ENCODE peak calls at places on chromosome 2, in eight cellular contexts. One of them, this sample, is unnamed.

GRCh38 chr2:69565431-69565839 is 78.1 kb downstream of the AAK1 start:
- DNase-seq in transverse colon: peak
- DNase-seq in K562: peak
- DNase-seq in GM12878: peak
- DNase-seq in HepG2: peak
- DNase-seq in sigmoid colon: peak
- DNase-seq in suprapubic skin: no peak
- DNase-seq in esophagus muscularis mucosa: no peak
- DNase-seq in this sample: peak

GRCh38 chr2:179410552-179411356 is 146.1 kb upstream of the SESTD1 start:
- DNase-seq in suprapubic skin: no peak
- DNase-seq in esophagus muscularis mucosa: no peak
- DNase-seq in transverse colon: peak
- DNase-seq in GM12878: no peak
- DNase-seq in HepG2: peak
- DNase-seq in sigmoid colon: peak
- DNase-seq in K562: peak
- DNase-seq in this sample: peak

GRCh38 chr2:74708883-74709282 is 54.8 kb downstream of the SEMA4F start:
- DNase-seq in suprapubic skin: no peak
- DNase-seq in transverse colon: no peak
- DNase-seq in esophagus muscularis mucosa: peak
- DNase-seq in GM12878: no peak
- DNase-seq in sigmoid colon: no peak
- DNase-seq in K562: no peak
- DNase-seq in HepG2: peak
- DNase-seq in this sample: no peak

GRCh38 chr2:157087373-157088005 is 170.0 kb upstream of the GALNT5 start:
- DNase-seq in sigmoid colon: no peak
- DNase-seq in HepG2: no peak
- DNase-seq in transverse colon: no peak
- DNase-seq in esophagus muscularis mucosa: no peak
- DNase-seq in GM12878: no peak
- DNase-seq in suprapubic skin: no peak
- DNase-seq in K562: no peak
- DNase-seq in this sample: no peak

GRCh38 chr2:234670052-234670451 is 173.2 kb upstream of the ARL4C start:
- DNase-seq in suprapubic skin: no peak
- DNase-seq in transverse colon: no peak
- DNase-seq in HepG2: no peak
- DNase-seq in GM12878: no peak
- DNase-seq in sigmoid colon: no peak
- DNase-seq in K562: no peak
- DNase-seq in esophagus muscularis mucosa: peak
- DNase-seq in this sample: no peak

GRCh38 chr2:111095426-111095825 is 25.3 kb upstream of the BCL2L11 start:
- DNase-seq in esophagus muscularis mucosa: no peak
- DNase-seq in HepG2: no peak
- DNase-seq in GM12878: no peak
- DNase-seq in transverse colon: no peak
- DNase-seq in sigmoid colon: no peak
- DNase-seq in K562: no peak
- DNase-seq in suprapubic skin: no peak
- DNase-seq in this sample: no peak

GRCh38 chr2:61948661-61949457 is 43.4 kb downstream of the COMMD1 start:
- DNase-seq in HepG2: no peak
- DNase-seq in transverse colon: no peak
- DNase-seq in K562: no peak
- DNase-seq in sigmoid colon: peak
- DNase-seq in suprapubic skin: no peak
- DNase-seq in GM12878: no peak
- DNase-seq in esophagus muscularis mucosa: no peak
- DNase-seq in this sample: no peak

GRCh38 chr2:186197955-186198354 is 288.1 kb upstream of the ZC3H15 start:
- DNase-seq in suprapubic skin: no peak
- DNase-seq in GM12878: no peak
- DNase-seq in HepG2: no peak
- DNase-seq in transverse colon: no peak
- DNase-seq in K562: no peak
- DNase-seq in sigmoid colon: no peak
- DNase-seq in esophagus muscularis mucosa: no peak
- DNase-seq in this sample: no peak

GRCh38 chr2:7309567-7309966 is 392.4 kb downstream of the RNF144A start:
- DNase-seq in esophagus muscularis mucosa: no peak
- DNase-seq in suprapubic skin: no peak
- DNase-seq in K562: no peak
- DNase-seq in HepG2: no peak
- DNase-seq in GM12878: no peak
- DNase-seq in sigmoid colon: no peak
- DNase-seq in transverse colon: no peak
- DNase-seq in this sample: no peak

GRCh38 chr2:136281281-136282117 is 163.6 kb upstream of the CXCR4 start:
- DNase-seq in suprapubic skin: no peak
- DNase-seq in sigmoid colon: no peak
- DNase-seq in K562: no peak
- DNase-seq in GM12878: peak
- DNase-seq in esophagus muscularis mucosa: peak
- DNase-seq in transverse colon: no peak
- DNase-seq in HepG2: no peak
- DNase-seq in this sample: no peak

GRCh38 chr2:14756981-14757657 is 124.6 kb downstream of the LRATD1 start:
- DNase-seq in sigmoid colon: no peak
- DNase-seq in suprapubic skin: no peak
- DNase-seq in esophagus muscularis mucosa: peak
- DNase-seq in K562: no peak
- DNase-seq in HepG2: no peak
- DNase-seq in transverse colon: no peak
- DNase-seq in GM12878: no peak
- DNase-seq in this sample: no peak

GRCh38 chr2:144511222-144511855 is 8.6 kb downstream of the ZEB2 start:
- DNase-seq in suprapubic skin: no peak
- DNase-seq in GM12878: no peak
- DNase-seq in K562: no peak
- DNase-seq in esophagus muscularis mucosa: no peak
- DNase-seq in transverse colon: no peak
- DNase-seq in HepG2: no peak
- DNase-seq in sigmoid colon: no peak
- DNase-seq in this sample: no peak

GRCh38 chr2:142140434-142140845 is 9.6 kb upstream of the LRP1B start:
- DNase-seq in GM12878: no peak
- DNase-seq in sigmoid colon: no peak
- DNase-seq in suprapubic skin: no peak
- DNase-seq in transverse colon: no peak
- DNase-seq in HepG2: peak
- DNase-seq in K562: no peak
- DNase-seq in esophagus muscularis mucosa: no peak
- DNase-seq in this sample: no peak

GRCh38 chr2:1498176-1498575 is 84.9 kb downstream of the TPO start:
- DNase-seq in HepG2: no peak
- DNase-seq in K562: no peak
- DNase-seq in esophagus muscularis mucosa: no peak
- DNase-seq in transverse colon: no peak
- DNase-seq in suprapubic skin: peak
- DNase-seq in GM12878: no peak
- DNase-seq in sigmoid colon: peak
- DNase-seq in this sample: no peak

GRCh38 chr2:72037322-72037721 is 110.3 kb downstream of the CYP26B1 start:
- DNase-seq in transverse colon: no peak
- DNase-seq in HepG2: no peak
- DNase-seq in K562: no peak
- DNase-seq in GM12878: no peak
- DNase-seq in esophagus muscularis mucosa: peak
- DNase-seq in suprapubic skin: no peak
- DNase-seq in sigmoid colon: no peak
- DNase-seq in this sample: no peak

GRCh38 chr2:64227603-64228125 is 83.4 kb upstream of the PELI1 start:
- DNase-seq in sigmoid colon: no peak
- DNase-seq in transverse colon: no peak
- DNase-seq in esophagus muscularis mucosa: no peak
- DNase-seq in suprapubic skin: no peak
- DNase-seq in K562: no peak
- DNase-seq in HepG2: no peak
- DNase-seq in GM12878: no peak
- DNase-seq in this sample: no peak

GRCh38 chr2:174914894-174915760 is 90.1 kb downstream of the CHN1 start:
- DNase-seq in transverse colon: no peak
- DNase-seq in GM12878: no peak
- DNase-seq in K562: no peak
- DNase-seq in HepG2: no peak
- DNase-seq in esophagus muscularis mucosa: no peak
- DNase-seq in sigmoid colon: no peak
- DNase-seq in suprapubic skin: no peak
- DNase-seq in this sample: peak

GRCh38 chr2:216934151-216934550 is 74.3 kb upstream of the TNP1 start:
- DNase-seq in GM12878: no peak
- DNase-seq in suprapubic skin: no peak
- DNase-seq in esophagus muscularis mucosa: no peak
- DNase-seq in HepG2: no peak
- DNase-seq in sigmoid colon: no peak
- DNase-seq in transverse colon: no peak
- DNase-seq in K562: no peak
- DNase-seq in this sample: no peak

DNA sequence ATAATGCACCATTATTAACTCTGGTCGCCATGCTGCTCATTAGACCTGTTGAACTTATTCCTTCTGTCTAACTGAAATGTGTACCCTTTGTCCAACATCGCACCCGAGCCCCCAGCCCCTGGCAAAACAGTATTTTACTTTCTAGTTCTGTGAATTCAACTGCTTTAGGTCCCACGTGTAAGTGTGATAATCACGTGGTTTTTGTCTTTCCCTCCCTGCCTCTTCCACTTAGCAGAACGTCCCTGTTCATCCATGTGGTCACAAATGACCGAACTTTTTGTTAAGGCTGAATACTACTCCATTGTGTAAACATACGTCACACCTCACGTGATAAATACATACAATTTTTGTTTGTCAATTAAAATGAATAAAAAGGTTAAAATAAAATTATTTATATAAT is 826.9 kb downstream of the DCDC2C start:
- DNase-seq in K562: no peak
- DNase-seq in sigmoid colon: no peak
- DNase-seq in HepG2: no peak
- DNase-seq in GM12878: no peak
- DNase-seq in suprapubic skin: no peak
- DNase-seq in esophagus muscularis mucosa: peak
- DNase-seq in transverse colon: no peak
- DNase-seq in this sample: no peak
- TF ChIP-seq EP300 in K562: no peak
- TF ChIP-seq EP300 in sigmoid colon: no peak
- TF ChIP-seq EP300 in HepG2: no peak
- TF ChIP-seq EP300 in GM12878: no peak
- TF ChIP-seq EP300 in suprapubic skin: no peak
- TF ChIP-seq EP300 in esophagus muscularis mucosa: no peak
- TF ChIP-seq EP300 in transverse colon: no peak
- TF ChIP-seq EP300 in this sample: no peak

DNA sequence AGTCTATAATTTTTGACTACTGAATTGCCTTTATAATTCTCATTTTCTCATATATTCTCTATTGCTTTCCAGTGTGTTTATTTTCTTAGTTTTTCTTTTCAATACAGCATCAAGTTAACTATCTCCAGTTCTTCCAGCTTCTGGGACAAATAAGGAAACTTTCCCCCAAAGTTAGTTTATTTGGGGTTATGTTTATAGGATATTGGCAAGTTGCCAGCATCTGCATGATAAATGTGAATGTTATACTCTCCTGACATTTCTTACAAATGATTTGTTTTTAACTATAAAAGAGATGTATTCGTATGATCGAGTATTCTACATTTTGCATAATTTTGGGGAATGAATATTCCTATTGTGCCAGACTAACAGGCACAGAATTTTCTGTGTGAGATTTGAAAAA is 140.6 kb upstream of the KCNJ3 start:
- DNase-seq in suprapubic skin: no peak
- DNase-seq in K562: no peak
- DNase-seq in HepG2: no peak
- DNase-seq in transverse colon: no peak
- DNase-seq in GM12878: no peak
- DNase-seq in esophagus muscularis mucosa: no peak
- DNase-seq in sigmoid colon: no peak
- DNase-seq in this sample: no peak
- TF ChIP-seq POLR2AphosphoS5 in suprapubic skin: no peak
- TF ChIP-seq POLR2AphosphoS5 in K562: no peak
- TF ChIP-seq POLR2AphosphoS5 in HepG2: no peak
- TF ChIP-seq POLR2AphosphoS5 in transverse colon: no peak
- TF ChIP-seq POLR2AphosphoS5 in GM12878: no peak
- TF ChIP-seq POLR2AphosphoS5 in esophagus muscularis mucosa: no peak
- TF ChIP-seq POLR2AphosphoS5 in sigmoid colon: no peak
- TF ChIP-seq POLR2AphosphoS5 in this sample: no peak

DNA sequence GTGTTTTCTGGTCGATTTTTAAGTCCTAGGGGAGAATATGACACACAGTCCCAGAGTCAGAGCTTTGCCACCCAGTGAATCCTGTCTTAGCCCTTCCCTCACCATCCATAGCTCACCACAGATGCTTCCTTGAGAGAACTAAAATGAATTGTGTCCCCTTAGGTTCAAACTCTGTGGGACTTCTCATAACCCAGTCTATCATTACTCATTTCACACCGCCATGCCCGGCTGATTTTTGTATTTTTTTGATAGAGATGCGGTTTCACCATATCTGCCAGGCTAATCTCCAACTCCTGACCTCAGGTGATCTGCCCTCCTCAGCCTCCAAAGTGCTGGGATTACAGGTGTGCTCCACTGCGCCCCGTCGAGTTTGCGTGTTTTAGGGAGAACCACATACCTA is 66.8 kb downstream of the REL start:
- DNase-seq in sigmoid colon: no peak
- DNase-seq in esophagus muscularis mucosa: no peak
- DNase-seq in K562: no peak
- DNase-seq in HepG2: no peak
- DNase-seq in GM12878: no peak
- DNase-seq in transverse colon: no peak
- DNase-seq in suprapubic skin: no peak
- DNase-seq in this sample: no peak
- TF ChIP-seq EP300 in sigmoid colon: no peak
- TF ChIP-seq EP300 in esophagus muscularis mucosa: no peak
- TF ChIP-seq EP300 in K562: no peak
- TF ChIP-seq EP300 in HepG2: no peak
- TF ChIP-seq EP300 in GM12878: no peak
- TF ChIP-seq EP300 in transverse colon: no peak
- TF ChIP-seq EP300 in suprapubic skin: no peak
- TF ChIP-seq EP300 in this sample: no peak

DNA sequence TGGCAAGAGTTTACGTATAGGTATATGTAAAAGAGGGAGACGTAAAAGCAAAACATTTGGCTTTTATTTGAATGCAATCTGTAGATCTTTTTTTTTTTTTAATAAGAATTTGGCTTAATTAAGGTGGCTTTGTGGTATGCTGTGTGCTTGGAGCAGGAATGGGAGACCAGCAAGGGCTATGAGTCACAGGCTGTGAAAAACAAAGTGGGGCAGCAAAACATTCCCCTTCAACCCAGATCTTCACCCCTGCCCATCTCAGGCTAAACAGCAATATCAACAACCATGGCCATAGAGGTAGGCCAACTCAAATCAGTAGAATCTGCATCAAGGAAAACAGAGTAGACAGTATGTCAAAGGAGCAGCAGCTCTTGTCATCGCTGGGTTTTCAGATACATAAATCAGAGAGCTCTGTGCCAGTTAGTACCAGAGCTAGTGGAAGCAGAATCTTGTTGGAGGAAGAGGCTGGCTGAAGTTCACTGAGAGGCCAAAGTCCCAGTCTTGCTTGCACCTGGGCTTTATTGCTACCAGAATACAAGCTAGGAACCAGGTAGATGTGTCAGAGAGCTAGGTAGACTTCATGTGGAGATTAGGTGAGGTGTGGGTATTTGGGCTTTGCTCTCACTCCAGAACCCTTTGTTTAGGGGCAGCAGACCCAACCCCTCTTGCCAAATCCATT is 191.5 kb upstream of the FANCL start:
- DNase-seq in HepG2: no peak
- DNase-seq in transverse colon: no peak
- DNase-seq in K562: no peak
- DNase-seq in esophagus muscularis mucosa: no peak
- DNase-seq in GM12878: no peak
- DNase-seq in suprapubic skin: no peak
- DNase-seq in sigmoid colon: no peak
- DNase-seq in this sample: no peak
- TF ChIP-seq POLR2AphosphoS5 in HepG2: no peak
- TF ChIP-seq POLR2AphosphoS5 in transverse colon: no peak
- TF ChIP-seq POLR2AphosphoS5 in K562: no peak
- TF ChIP-seq POLR2AphosphoS5 in esophagus muscularis mucosa: no peak
- TF ChIP-seq POLR2AphosphoS5 in GM12878: no peak
- TF ChIP-seq POLR2AphosphoS5 in suprapubic skin: no peak
- TF ChIP-seq POLR2AphosphoS5 in sigmoid colon: no peak
- TF ChIP-seq POLR2AphosphoS5 in this sample: no peak